ENCODE peak calls at places on chromosomes 6 and 20, in ten cellular contexts. One of them, this sample, is unnamed.

GRCh38 chr20:58660855-58661254 is 9.8 kb downstream of the STX16 start:
- DNase-seq in renal cortical epithelial cell: no peak
- DNase-seq in fibroblast of gingiva: no peak
- DNase-seq in HepG2: no peak
- DNase-seq in IMR-90: no peak
- DNase-seq in effector CD8-positive, alpha-beta T cell: no peak
- DNase-seq in NCI-H1417: no peak
- DNase-seq in activated CD4-positive, alpha-beta T cell treated with anti-CD3 and anti-CD28 coated beads for 36 hours: no peak
- DNase-seq in PC-9: no peak
- DNase-seq in NCI-H69: no peak
- DNase-seq in this sample: no peak

GRCh38 chr6:135310291-135310690 is 129.2 kb downstream of the MYB start:
- DNase-seq in fibroblast of gingiva: no peak
- DNase-seq in HepG2: no peak
- DNase-seq in activated CD4-positive, alpha-beta T cell treated with anti-CD3 and anti-CD28 coated beads for 36 hours: no peak
- DNase-seq in IMR-90: no peak
- DNase-seq in PC-9: no peak
- DNase-seq in NCI-H1417: no peak
- DNase-seq in renal cortical epithelial cell: no peak
- DNase-seq in effector CD8-positive, alpha-beta T cell: no peak
- DNase-seq in NCI-H69: no peak
- DNase-seq in this sample: no peak

GRCh38 chr6:135043854-135044253 is 10.8 kb downstream of the HBS1L start:
- DNase-seq in NCI-H1417: no peak
- DNase-seq in renal cortical epithelial cell: no peak
- DNase-seq in PC-9: no peak
- DNase-seq in fibroblast of gingiva: no peak
- DNase-seq in activated CD4-positive, alpha-beta T cell treated with anti-CD3 and anti-CD28 coated beads for 36 hours: no peak
- DNase-seq in effector CD8-positive, alpha-beta T cell: no peak
- DNase-seq in HepG2: no peak
- DNase-seq in IMR-90: no peak
- DNase-seq in NCI-H69: no peak
- DNase-seq in this sample: no peak

GRCh38 chr6:128882991-128883571 is at the start of gene LAMA2:
- DNase-seq in renal cortical epithelial cell: peak
- DNase-seq in PC-9: no peak
- DNase-seq in effector CD8-positive, alpha-beta T cell: no peak
- DNase-seq in fibroblast of gingiva: peak
- DNase-seq in HepG2: peak
- DNase-seq in activated CD4-positive, alpha-beta T cell treated with anti-CD3 and anti-CD28 coated beads for 36 hours: peak
- DNase-seq in NCI-H69: peak
- DNase-seq in IMR-90: peak
- DNase-seq in NCI-H1417: no peak
- DNase-seq in this sample: no peak

GRCh38 chr20:32945710-32946221 is 58.5 kb downstream of the SUN5 start:
- DNase-seq in NCI-H1417: peak
- DNase-seq in effector CD8-positive, alpha-beta T cell: no peak
- DNase-seq in renal cortical epithelial cell: peak
- DNase-seq in IMR-90: peak
- DNase-seq in PC-9: no peak
- DNase-seq in activated CD4-positive, alpha-beta T cell treated with anti-CD3 and anti-CD28 coated beads for 36 hours: peak
- DNase-seq in HepG2: peak
- DNase-seq in NCI-H69: peak
- DNase-seq in fibroblast of gingiva: no peak
- DNase-seq in this sample: no peak

GRCh38 chr6:19988555-19988954 is 151.4 kb downstream of the ID4 start:
- DNase-seq in effector CD8-positive, alpha-beta T cell: no peak
- DNase-seq in renal cortical epithelial cell: peak
- DNase-seq in activated CD4-positive, alpha-beta T cell treated with anti-CD3 and anti-CD28 coated beads for 36 hours: no peak
- DNase-seq in NCI-H1417: no peak
- DNase-seq in NCI-H69: no peak
- DNase-seq in HepG2: peak
- DNase-seq in fibroblast of gingiva: no peak
- DNase-seq in PC-9: no peak
- DNase-seq in IMR-90: peak
- DNase-seq in this sample: no peak

GRCh38 chr20:58713801-58714339 is 21.3 kb downstream of the NPEPL1 start:
- DNase-seq in NCI-H1417: no peak
- DNase-seq in fibroblast of gingiva: no peak
- DNase-seq in IMR-90: no peak
- DNase-seq in activated CD4-positive, alpha-beta T cell treated with anti-CD3 and anti-CD28 coated beads for 36 hours: peak
- DNase-seq in renal cortical epithelial cell: no peak
- DNase-seq in PC-9: no peak
- DNase-seq in HepG2: no peak
- DNase-seq in effector CD8-positive, alpha-beta T cell: no peak
- DNase-seq in NCI-H69: no peak
- DNase-seq in this sample: peak

GRCh38 chr20:2368621-2369020 is 12.1 kb upstream of the TGM6 start:
- DNase-seq in fibroblast of gingiva: no peak
- DNase-seq in NCI-H1417: no peak
- DNase-seq in renal cortical epithelial cell: no peak
- DNase-seq in PC-9: no peak
- DNase-seq in IMR-90: no peak
- DNase-seq in NCI-H69: no peak
- DNase-seq in HepG2: no peak
- DNase-seq in activated CD4-positive, alpha-beta T cell treated with anti-CD3 and anti-CD28 coated beads for 36 hours: no peak
- DNase-seq in effector CD8-positive, alpha-beta T cell: no peak
- DNase-seq in this sample: no peak

GRCh38 chr6:119791746-119792145 is 442.2 kb upstream of the MAN1A1 start:
- DNase-seq in NCI-H1417: no peak
- DNase-seq in effector CD8-positive, alpha-beta T cell: no peak
- DNase-seq in activated CD4-positive, alpha-beta T cell treated with anti-CD3 and anti-CD28 coated beads for 36 hours: no peak
- DNase-seq in NCI-H69: no peak
- DNase-seq in IMR-90: no peak
- DNase-seq in fibroblast of gingiva: no peak
- DNase-seq in HepG2: no peak
- DNase-seq in PC-9: peak
- DNase-seq in renal cortical epithelial cell: peak
- DNase-seq in this sample: no peak

GRCh38 chr20:38172344-38172743 is 7.3 kb upstream of the TGM2 start:
- DNase-seq in activated CD4-positive, alpha-beta T cell treated with anti-CD3 and anti-CD28 coated beads for 36 hours: no peak
- DNase-seq in HepG2: peak
- DNase-seq in effector CD8-positive, alpha-beta T cell: no peak
- DNase-seq in NCI-H69: no peak
- DNase-seq in fibroblast of gingiva: no peak
- DNase-seq in PC-9: no peak
- DNase-seq in NCI-H1417: peak
- DNase-seq in renal cortical epithelial cell: no peak
- DNase-seq in IMR-90: peak
- DNase-seq in this sample: no peak

GRCh38 chr6:152244998-152245630 is 392.0 kb downstream of the SYNE1 start:
- DNase-seq in effector CD8-positive, alpha-beta T cell: no peak
- DNase-seq in renal cortical epithelial cell: no peak
- DNase-seq in NCI-H1417: peak
- DNase-seq in PC-9: no peak
- DNase-seq in fibroblast of gingiva: peak
- DNase-seq in NCI-H69: no peak
- DNase-seq in HepG2: no peak
- DNase-seq in activated CD4-positive, alpha-beta T cell treated with anti-CD3 and anti-CD28 coated beads for 36 hours: no peak
- DNase-seq in IMR-90: no peak
- DNase-seq in this sample: no peak

This sample was measured in activated effector memory CD4-positive, alpha-beta T cell treated with anti-CD3 and anti-CD28 coated beads, Interleukin-2, amount 50 U/mL, for 16 hours.